ENCODE peak calls at places on chromosomes 5 and 9, in four cellular contexts. F is GM23248, X is SK-N-SH, Y is neural progenitor cell. Q is an unnamed sample.

GRCh38 chr5:177592905-177593304 is 902 bp downstream of the TMED9 start:
- DNase-seq in F (no peak), X (no peak), Y (no peak), Q (no peak)

GRCh38 chr5:73338201-73339126 is 110.1 kb downstream of the FOXD1 start:
- DNase-seq in F (peak; percentile 78), X (no peak), Y (no peak), Q (no peak)

GRCh38 chr9:93082841-93083411 is 13.1 kb upstream of the CARD19 start:
- DNase-seq in F (no peak), X (peak; percentile 16), Y (peak; percentile 1), Q (no peak)

GRCh38 chr5:64874753-64875152 is 106.0 kb downstream of the CWC27 start:
- DNase-seq in F (no peak), X (no peak), Y (no peak), Q (no peak)

GRCh38 chr5:74136276-74136675 is 504.3 kb downstream of the ENC1 start:
- DNase-seq in F (no peak), X (no peak), Y (no peak), Q (no peak)

GRCh38 chr5:147554285-147554817 is 44.5 kb upstream of the DPYSL3 start:
- DNase-seq in F (peak; percentile 93), X (peak; percentile 41), Y (no peak), Q (no peak)

GRCh38 chr5:154038604-154039457 is at the start of the genes FAM114A2 and MFAP3:
- DNase-seq in F (peak; percentile 96), X (peak; percentile 89), Y (peak; percentile 92), Q (peak; percentile 95)

GRCh38 chr5:163888366-163888765 is 382.9 kb downstream of the MAT2B start:
- DNase-seq in F (no peak), X (no peak), Y (no peak), Q (no peak)

GRCh38 chr5:57066921-57067914 is 106.6 kb upstream of the GPBP1 start:
- DNase-seq in F (no peak), X (no peak), Y (no peak), Q (no peak)

GRCh38 chr9:69097053-69097452 is 61.5 kb downstream of the FXN start:
- DNase-seq in F (peak; percentile 61), X (no peak), Y (no peak), Q (no peak)

GRCh38 chr9:132020272-132020671 is 59.4 kb downstream of the MED27 start:
- DNase-seq in F (no peak), X (no peak), Y (no peak), Q (no peak)

GRCh38 chr9:35907732-35908483 is 1.4 kb upstream of the SPAAR start:
- DNase-seq in F (peak; percentile 87), X (peak; percentile 86), Y (peak; percentile 39), Q (no peak)

GRCh38 chr9:109893222-109893621 is 113.2 kb downstream of the PALM2AKAP2 start:
- DNase-seq in F (no peak), X (no peak), Y (no peak), Q (peak; percentile 15)

GRCh38 chr9:37337301-37337905 is 85.1 kb upstream of the GRHPR start:
- DNase-seq in F (no peak), X (peak; percentile 14), Y (no peak), Q (no peak)

GRCh38 chr9:21970800-21971620 is 23.2 kb downstream of the CDKN2A start:
- DNase-seq in F (peak; percentile 6), X (no peak), Y (peak; percentile 55), Q (no peak)

GRCh38 chr9:3746296-3747275 is 220.8 kb upstream of the RFX3 start:
- DNase-seq in F (peak; percentile 96), X (no peak), Y (no peak), Q (no peak)

GRCh38 chr5:12865529-12865928 is 961.3 kb upstream of the CTNND2 start:
- DNase-seq in F (no peak), X (no peak), Y (no peak), Q (no peak)

GRCh38 chr5:136094913-136095641 is 37.6 kb upstream of the SMAD5 start:
- DNase-seq in F (no peak), X (no peak), Y (no peak), Q (no peak)

GRCh38 chr5:80198399-80198798 is 57.4 kb downstream of the SERINC5 start:
- DNase-seq in F (no peak), X (no peak), Y (no peak), Q (no peak)

GRCh38 chr5:61631438-61631941 is 299.4 kb downstream of the ZSWIM6 start:
- DNase-seq in F (peak; percentile 19), X (no peak), Y (peak; percentile 23), Q (no peak)

GRCh38 chr9:35341585-35341984 is 148.3 kb upstream of the RUSC2 start:
- DNase-seq in F (peak; percentile 89), X (no peak), Y (no peak), Q (no peak)

GRCh38 chr9:136345281-136346156 is 18.0 kb downstream of the DNLZ start:
- DNase-seq in F (peak; percentile 90), X (peak; percentile 74), Y (peak; percentile 81), Q (no peak)

GRCh38 chr5:139482050-139482889 is at the start of gene STING1:
- DNase-seq in F (peak; percentile 96), X (peak; percentile 66), Y (no peak), Q (no peak)

GRCh38 chr9:34501889-34502425 is 20.8 kb downstream of the ENHO start:
- DNase-seq in F (peak; percentile 71), X (no peak), Y (peak; percentile 77), Q (no peak)

GRCh38 chr5:71943874-71944273 is 163.4 kb upstream of the MAP1B start:
- DNase-seq in F (no peak), X (no peak), Y (no peak), Q (no peak)

GRCh38 chr9:6907772-6908381 is 150.1 kb downstream of the KDM4C start:
- DNase-seq in F (peak; percentile 48), X (no peak), Y (no peak), Q (no peak)

GRCh38 chr9:34242830-34243229 is 64.0 kb downstream of the UBAP1 start:
- DNase-seq in F (peak; percentile 32), X (no peak), Y (no peak), Q (no peak)

GRCh38 chr9:99357575-99357974 is 135.5 kb downstream of the SEC61B start:
- DNase-seq in F (peak; percentile 79), X (no peak), Y (no peak), Q (no peak)
- TF ChIP-seq EZH2phosphoT487 in F (no peak), X (no peak), Y (no peak), Q (no peak)

GRCh38 chr5:119322312-119322947 is 33.4 kb upstream of the TNFAIP8 start:
- DNase-seq in F (no peak), X (no peak), Y (no peak), Q (peak; percentile 61)
- H2AFZ ChIP-seq in F (peak overlapping the region; percentile 60), X (peak overlapping the region; percentile 21), Y (no peak overlapping the region), Q (peak overlapping the region; percentile 50)

GRCh38 chr9:698276-698675 is 143.2 kb upstream of the DMRT1 start:
- DNase-seq in F (peak; percentile 86), X (no peak), Y (no peak), Q (no peak)

GRCh38 chr9:694499-695154 is 146.9 kb upstream of the DMRT1 start:
- DNase-seq in F (peak; percentile 95), X (no peak), Y (no peak), Q (no peak)

GRCh38 chr9:695252-695651 is 146.2 kb upstream of the DMRT1 start:
- DNase-seq in F (no peak), X (no peak), Y (no peak), Q (no peak)

GRCh38 chr9:698937-699336 is 142.6 kb upstream of the DMRT1 start:
- DNase-seq in F (no peak), X (no peak), Y (no peak), Q (no peak)

DNA sequence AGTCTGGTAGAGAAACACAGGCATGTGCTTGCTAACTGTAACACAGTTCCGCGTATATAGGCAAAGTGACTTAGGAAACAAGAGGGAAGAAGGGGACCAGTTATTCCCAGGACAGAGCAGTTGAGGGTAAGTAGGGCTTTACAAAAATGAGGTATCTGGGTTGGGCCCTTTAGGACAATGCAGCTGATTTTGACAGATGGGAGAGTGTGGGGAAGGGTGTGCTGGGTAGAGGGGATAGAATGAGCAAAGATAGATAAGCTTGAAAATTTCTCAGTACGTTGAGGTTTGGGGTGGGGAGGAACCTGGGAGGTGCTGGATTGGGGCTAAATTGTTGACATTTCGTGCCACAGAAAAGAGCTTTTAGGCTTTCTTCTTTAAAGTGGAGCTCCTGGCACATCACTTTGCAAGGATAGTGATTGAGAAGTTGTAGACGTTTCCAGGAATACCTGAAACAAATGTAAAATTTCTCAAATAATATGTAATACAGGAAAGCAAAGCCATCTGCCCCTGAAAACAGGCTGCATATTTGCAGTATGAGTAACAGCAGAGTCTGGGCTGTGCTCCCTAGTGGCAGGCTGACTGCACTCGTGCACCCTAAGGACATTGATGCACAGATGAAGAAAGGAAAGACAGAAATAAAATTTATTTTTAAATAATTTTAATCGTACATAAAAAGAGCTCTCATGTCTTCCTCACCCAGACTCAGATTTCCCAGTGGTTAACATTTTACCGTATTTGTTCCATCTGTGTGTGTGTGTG is 145.0 kb upstream of the DMRT1 start:
- DNase-seq in F (peak; percentile 88), X (no peak), Y (no peak), Q (no peak)
- H3K9ac ChIP-seq in F (peak overlapping the region; percentile 51), X (peak overlapping the region; percentile 45), Y (no peak overlapping the region), Q (no peak overlapping the region)

GRCh38 chr5:95620870-95621838 is 1.3 kb downstream of the GPR150 start:
- DNase-seq in F (peak; percentile 65), X (peak; percentile 80), Y (peak; percentile 75), Q (no peak)
- TF ChIP-seq EZH2phosphoT487 in F (no peak), X (no peak), Y (no peak), Q (no peak)

GRCh38 chr5:119522841-119523240 is 70.5 kb downstream of the HSD17B4 start:
- DNase-seq in F (no peak), X (no peak), Y (no peak), Q (no peak)
- H2AFZ ChIP-seq in F (no peak overlapping the region), X (no peak overlapping the region), Y (no peak overlapping the region), Q (no peak overlapping the region)

GRCh38 chr5:172943283-172943841 is 15.9 kb upstream of the RPL26L1 start:
- DNase-seq in F (peak; percentile 98), X (no peak), Y (peak; percentile 12), Q (no peak)
- H3K9ac ChIP-seq in F (peak overlapping the region; percentile 79), X (peak overlapping the region; percentile 70), Y (no peak overlapping the region), Q (no peak overlapping the region)

DNA sequence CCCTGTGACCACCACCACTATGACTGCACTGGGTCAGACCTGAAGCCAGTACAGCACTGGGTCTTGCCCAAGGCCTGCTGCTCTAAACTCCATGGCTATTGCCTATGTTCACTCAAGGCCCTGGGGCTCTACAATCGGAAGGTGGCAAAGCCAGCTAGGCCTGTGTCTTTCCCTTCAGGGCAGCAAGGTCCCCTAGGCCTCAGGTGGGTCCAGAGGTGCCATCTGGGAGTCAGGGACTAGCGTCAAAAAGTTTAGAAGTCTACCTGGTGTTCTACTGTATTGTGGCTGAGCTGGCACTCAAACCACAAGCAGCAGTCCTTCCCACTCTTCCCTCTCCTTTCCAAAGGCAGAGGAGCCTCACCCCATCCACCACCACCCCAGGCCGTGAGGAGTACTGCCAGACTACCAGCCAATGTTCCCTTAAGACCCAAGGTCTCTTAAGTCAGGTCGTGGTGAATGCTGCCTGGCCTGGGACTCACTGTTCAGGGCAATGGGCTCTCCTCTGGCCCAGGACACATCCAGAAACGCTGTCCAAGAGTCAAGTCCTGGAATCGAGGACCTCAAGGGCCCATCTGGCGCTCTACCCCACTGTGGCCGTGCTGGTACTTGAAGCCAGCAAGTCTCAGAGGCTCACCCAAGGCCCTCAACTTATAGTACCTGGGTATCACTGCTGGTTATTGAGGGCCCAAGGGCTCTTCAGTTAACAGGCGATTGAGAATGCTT is 12.9 kb upstream of the SARDH start:
- DNase-seq in F (no peak), X (no peak), Y (peak; percentile 1), Q (no peak)
- TF ChIP-seq EZH2phosphoT487 in F (no peak), X (no peak), Y (no peak), Q (no peak)